ENCODE peak calls at places on chromosome 21, in nine cellular contexts. One of them, this sample, is unnamed.

GRCh38 chr21:42749226-42749625 is 95.8 kb downstream of the PDE9A start:
- DNase-seq in mucosa of descending colon: no peak
- DNase-seq in hepatocyte: no peak
- DNase-seq in right lobe of liver: peak
- DNase-seq in tibial artery: no peak
- DNase-seq in A549: no peak
- DNase-seq in ovary: no peak
- DNase-seq in cardiac fibroblast: no peak
- DNase-seq in upper lobe of right lung: peak
- DNase-seq in this sample: no peak

GRCh38 chr21:34122047-34122446 is 48.7 kb downstream of the MRPS6 start:
- DNase-seq in mucosa of descending colon: peak
- DNase-seq in hepatocyte: no peak
- DNase-seq in right lobe of liver: no peak
- DNase-seq in tibial artery: no peak
- DNase-seq in A549: no peak
- DNase-seq in ovary: no peak
- DNase-seq in cardiac fibroblast: no peak
- DNase-seq in upper lobe of right lung: no peak
- DNase-seq in this sample: no peak

GRCh38 chr21:35215870-35216269 is 166.8 kb upstream of the RUNX1 start:
- DNase-seq in mucosa of descending colon: no peak
- DNase-seq in hepatocyte: no peak
- DNase-seq in right lobe of liver: no peak
- DNase-seq in tibial artery: no peak
- DNase-seq in A549: no peak
- DNase-seq in ovary: no peak
- DNase-seq in cardiac fibroblast: no peak
- DNase-seq in upper lobe of right lung: no peak
- DNase-seq in this sample: no peak

GRCh38 chr21:15015622-15016471 is 49.0 kb downstream of the NRIP1 start:
- DNase-seq in mucosa of descending colon: no peak
- DNase-seq in hepatocyte: no peak
- DNase-seq in right lobe of liver: no peak
- DNase-seq in tibial artery: no peak
- DNase-seq in A549: peak
- DNase-seq in ovary: no peak
- DNase-seq in cardiac fibroblast: peak
- DNase-seq in upper lobe of right lung: no peak
- DNase-seq in this sample: peak

GRCh38 chr21:29261555-29262540 is 36.9 kb upstream of the BACH1 start:
- DNase-seq in mucosa of descending colon: no peak
- DNase-seq in hepatocyte: no peak
- DNase-seq in right lobe of liver: no peak
- DNase-seq in tibial artery: no peak
- DNase-seq in A549: no peak
- DNase-seq in ovary: no peak
- DNase-seq in cardiac fibroblast: no peak
- DNase-seq in upper lobe of right lung: no peak
- DNase-seq in this sample: no peak

GRCh38 chr21:42440187-42440792 is 36.6 kb downstream of the UBASH3A start:
- DNase-seq in mucosa of descending colon: no peak
- DNase-seq in hepatocyte: no peak
- DNase-seq in right lobe of liver: no peak
- DNase-seq in tibial artery: no peak
- DNase-seq in A549: no peak
- DNase-seq in ovary: no peak
- DNase-seq in cardiac fibroblast: no peak
- DNase-seq in upper lobe of right lung: no peak
- DNase-seq in this sample: no peak

GRCh38 chr21:27700974-27701614 is 734.2 kb upstream of the ADAMTS5 start:
- DNase-seq in mucosa of descending colon: peak
- DNase-seq in hepatocyte: peak
- DNase-seq in right lobe of liver: peak
- DNase-seq in tibial artery: peak
- DNase-seq in A549: peak
- DNase-seq in ovary: peak
- DNase-seq in cardiac fibroblast: peak
- DNase-seq in upper lobe of right lung: peak
- DNase-seq in this sample: peak

GRCh38 chr21:34029724-34030528 is 43.5 kb upstream of the MRPS6 start:
- DNase-seq in mucosa of descending colon: peak
- DNase-seq in hepatocyte: peak
- DNase-seq in right lobe of liver: no peak
- DNase-seq in tibial artery: no peak
- DNase-seq in A549: peak
- DNase-seq in ovary: no peak
- DNase-seq in cardiac fibroblast: peak
- DNase-seq in upper lobe of right lung: no peak
- DNase-seq in this sample: no peak

DNA sequence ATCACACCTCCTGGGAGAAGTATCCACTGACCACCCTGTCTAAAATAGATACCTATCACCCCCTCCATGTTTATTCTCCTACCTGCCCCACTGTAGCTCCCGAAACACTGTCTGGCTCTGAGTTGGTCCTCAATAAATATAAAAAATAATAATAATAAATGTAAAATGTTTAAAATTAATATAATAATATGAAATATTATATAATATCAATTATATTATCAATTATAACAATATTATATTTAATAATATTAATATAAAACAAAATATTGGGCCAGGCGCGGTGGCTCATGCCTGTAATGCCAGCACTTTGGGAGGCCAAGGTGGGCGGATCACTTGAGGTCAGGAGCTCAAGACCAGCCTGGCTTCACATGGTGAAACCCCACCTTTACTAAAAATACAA is 52.3 kb upstream of the TIAM1 start:
- DNase-seq in mucosa of descending colon: no peak
- DNase-seq in hepatocyte: no peak
- DNase-seq in right lobe of liver: no peak
- DNase-seq in tibial artery: no peak
- DNase-seq in A549: no peak
- DNase-seq in ovary: no peak
- DNase-seq in cardiac fibroblast: no peak
- DNase-seq in upper lobe of right lung: no peak
- DNase-seq in this sample: no peak
- TF ChIP-seq CTCF in mucosa of descending colon: no peak
- TF ChIP-seq CTCF in hepatocyte: no peak
- TF ChIP-seq CTCF in right lobe of liver: no peak
- TF ChIP-seq CTCF in tibial artery: no peak
- TF ChIP-seq CTCF in A549: no peak
- TF ChIP-seq CTCF in ovary: no peak
- TF ChIP-seq CTCF in cardiac fibroblast: no peak
- TF ChIP-seq CTCF in upper lobe of right lung: no peak
- TF ChIP-seq CTCF in this sample: no peak

GRCh38 chr21:45992311-45993209 is 11.0 kb downstream of the COL6A1 start:
- DNase-seq in mucosa of descending colon: peak
- DNase-seq in hepatocyte: no peak
- DNase-seq in right lobe of liver: peak
- DNase-seq in tibial artery: peak
- DNase-seq in A549: no peak
- DNase-seq in ovary: peak
- DNase-seq in cardiac fibroblast: no peak
- DNase-seq in upper lobe of right lung: peak
- DNase-seq in this sample: no peak

GRCh38 chr21:45994086-45994661 is 12.6 kb downstream of the COL6A1 start:
- DNase-seq in mucosa of descending colon: no peak
- DNase-seq in hepatocyte: no peak
- DNase-seq in right lobe of liver: peak
- DNase-seq in tibial artery: peak
- DNase-seq in A549: no peak
- DNase-seq in ovary: peak
- DNase-seq in cardiac fibroblast: no peak
- DNase-seq in upper lobe of right lung: peak
- DNase-seq in this sample: no peak

GRCh38 chr21:45994738-45995685 is 13.4 kb downstream of the COL6A1 start:
- DNase-seq in mucosa of descending colon: no peak
- DNase-seq in hepatocyte: no peak
- DNase-seq in right lobe of liver: no peak
- DNase-seq in tibial artery: no peak
- DNase-seq in A549: no peak
- DNase-seq in ovary: peak
- DNase-seq in cardiac fibroblast: no peak
- DNase-seq in upper lobe of right lung: peak
- DNase-seq in this sample: no peak

GRCh38 chr21:45991606-45992301 is 10.2 kb downstream of the COL6A1 start:
- DNase-seq in mucosa of descending colon: no peak
- DNase-seq in hepatocyte: no peak
- DNase-seq in right lobe of liver: no peak
- DNase-seq in tibial artery: peak
- DNase-seq in A549: no peak
- DNase-seq in ovary: peak
- DNase-seq in cardiac fibroblast: no peak
- DNase-seq in upper lobe of right lung: peak
- DNase-seq in this sample: no peak

GRCh38 chr21:45993210-45994085 is 11.9 kb downstream of the COL6A1 start:
- DNase-seq in mucosa of descending colon: no peak
- DNase-seq in hepatocyte: no peak
- DNase-seq in right lobe of liver: peak
- DNase-seq in tibial artery: peak
- DNase-seq in A549: no peak
- DNase-seq in ovary: peak
- DNase-seq in cardiac fibroblast: no peak
- DNase-seq in upper lobe of right lung: peak
- DNase-seq in this sample: no peak
- H3K4me3 ChIP-seq in mucosa of descending colon: no peak
- H3K4me3 ChIP-seq in hepatocyte: no peak
- H3K4me3 ChIP-seq in right lobe of liver: no peak
- H3K4me3 ChIP-seq in tibial artery: no peak
- H3K4me3 ChIP-seq in A549: no peak
- H3K4me3 ChIP-seq in ovary: no peak
- H3K4me3 ChIP-seq in cardiac fibroblast: no peak
- H3K4me3 ChIP-seq in upper lobe of right lung: no peak
- H3K4me3 ChIP-seq in this sample: no peak

GRCh38 chr21:25909341-25909740 is 174.6 kb downstream of the GABPA start:
- DNase-seq in mucosa of descending colon: no peak
- DNase-seq in hepatocyte: no peak
- DNase-seq in right lobe of liver: no peak
- DNase-seq in tibial artery: no peak
- DNase-seq in A549: no peak
- DNase-seq in ovary: no peak
- DNase-seq in cardiac fibroblast: no peak
- DNase-seq in upper lobe of right lung: no peak
- DNase-seq in this sample: no peak

GRCh38 chr21:25912402-25912746 is 177.6 kb downstream of the GABPA start:
- DNase-seq in mucosa of descending colon: no peak
- DNase-seq in hepatocyte: no peak
- DNase-seq in right lobe of liver: no peak
- DNase-seq in tibial artery: no peak
- DNase-seq in A549: no peak
- DNase-seq in ovary: no peak
- DNase-seq in cardiac fibroblast: no peak
- DNase-seq in upper lobe of right lung: no peak
- DNase-seq in this sample: no peak

GRCh38 chr21:25910809-25911208 is 176.0 kb downstream of the GABPA start:
- DNase-seq in mucosa of descending colon: no peak
- DNase-seq in hepatocyte: no peak
- DNase-seq in right lobe of liver: no peak
- DNase-seq in tibial artery: no peak
- DNase-seq in A549: no peak
- DNase-seq in ovary: no peak
- DNase-seq in cardiac fibroblast: no peak
- DNase-seq in upper lobe of right lung: no peak
- DNase-seq in this sample: no peak

GRCh38 chr21:25913488-25913887 is 178.7 kb downstream of the GABPA start:
- DNase-seq in mucosa of descending colon: no peak
- DNase-seq in hepatocyte: no peak
- DNase-seq in right lobe of liver: no peak
- DNase-seq in tibial artery: no peak
- DNase-seq in A549: no peak
- DNase-seq in ovary: no peak
- DNase-seq in cardiac fibroblast: no peak
- DNase-seq in upper lobe of right lung: no peak
- DNase-seq in this sample: no peak

DNA sequence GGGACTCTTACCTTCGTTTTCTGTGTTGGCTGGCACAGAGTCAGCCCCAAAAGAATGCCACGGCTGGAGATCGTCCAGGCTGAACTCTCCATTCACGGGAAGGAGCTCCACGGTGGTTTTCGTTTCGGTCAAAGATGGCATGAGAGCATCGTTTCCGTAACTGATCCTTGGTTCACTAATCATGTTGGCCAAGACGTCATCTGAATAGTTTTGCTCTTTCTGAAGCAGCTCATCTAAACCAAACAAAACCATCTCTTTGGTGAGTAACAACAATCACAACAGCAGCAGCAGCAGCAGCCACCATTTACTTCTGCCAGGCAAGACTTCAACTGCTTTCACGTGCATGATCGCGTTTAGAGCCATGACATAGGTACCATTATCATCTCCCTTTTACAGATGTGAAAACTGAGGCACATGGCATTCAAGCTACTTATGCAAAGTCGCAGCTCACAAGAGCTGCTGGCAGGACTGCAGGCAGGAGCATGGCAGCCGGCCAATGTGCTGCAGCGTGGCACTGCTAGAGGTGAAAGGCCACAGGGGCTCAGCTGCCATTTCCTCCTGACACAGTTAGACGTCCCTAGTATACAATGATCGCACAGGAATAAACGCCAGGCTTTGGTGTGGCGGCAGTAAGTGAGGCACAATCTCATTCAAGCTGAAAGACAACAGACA is 177.1 kb downstream of the GABPA start:
- DNase-seq in mucosa of descending colon: peak
- DNase-seq in hepatocyte: no peak
- DNase-seq in right lobe of liver: peak
- DNase-seq in tibial artery: no peak
- DNase-seq in A549: no peak
- DNase-seq in ovary: no peak
- DNase-seq in cardiac fibroblast: no peak
- DNase-seq in upper lobe of right lung: no peak
- DNase-seq in this sample: no peak
- TF ChIP-seq CTCF in mucosa of descending colon: no peak
- TF ChIP-seq CTCF in hepatocyte: no peak
- TF ChIP-seq CTCF in right lobe of liver: no peak
- TF ChIP-seq CTCF in tibial artery: no peak
- TF ChIP-seq CTCF in A549: no peak
- TF ChIP-seq CTCF in ovary: no peak
- TF ChIP-seq CTCF in cardiac fibroblast: no peak
- TF ChIP-seq CTCF in upper lobe of right lung: no peak
- TF ChIP-seq CTCF in this sample: no peak

GRCh38 chr21:39086547-39086946 is 96.7 kb downstream of the PSMG1 start:
- DNase-seq in mucosa of descending colon: no peak
- DNase-seq in hepatocyte: no peak
- DNase-seq in right lobe of liver: no peak
- DNase-seq in tibial artery: no peak
- DNase-seq in A549: no peak
- DNase-seq in ovary: no peak
- DNase-seq in cardiac fibroblast: no peak
- DNase-seq in upper lobe of right lung: no peak
- DNase-seq in this sample: no peak

GRCh38 chr21:39088831-39089380 is 94.3 kb downstream of the PSMG1 start:
- DNase-seq in mucosa of descending colon: no peak
- DNase-seq in hepatocyte: no peak
- DNase-seq in right lobe of liver: no peak
- DNase-seq in tibial artery: peak
- DNase-seq in A549: peak
- DNase-seq in ovary: no peak
- DNase-seq in cardiac fibroblast: peak
- DNase-seq in upper lobe of right lung: no peak
- DNase-seq in this sample: no peak

GRCh38 chr21:39085843-39086415 is 97.3 kb downstream of the PSMG1 start:
- DNase-seq in mucosa of descending colon: no peak
- DNase-seq in hepatocyte: no peak
- DNase-seq in right lobe of liver: no peak
- DNase-seq in tibial artery: no peak
- DNase-seq in A549: no peak
- DNase-seq in ovary: no peak
- DNase-seq in cardiac fibroblast: no peak
- DNase-seq in upper lobe of right lung: no peak
- DNase-seq in this sample: no peak

GRCh38 chr21:39087976-39088370 is 95.3 kb downstream of the PSMG1 start:
- DNase-seq in mucosa of descending colon: no peak
- DNase-seq in hepatocyte: no peak
- DNase-seq in right lobe of liver: no peak
- DNase-seq in tibial artery: no peak
- DNase-seq in A549: no peak
- DNase-seq in ovary: no peak
- DNase-seq in cardiac fibroblast: no peak
- DNase-seq in upper lobe of right lung: no peak
- DNase-seq in this sample: no peak

GRCh38 chr21:39087238-39087975 is 95.8 kb downstream of the PSMG1 start:
- DNase-seq in mucosa of descending colon: no peak
- DNase-seq in hepatocyte: no peak
- DNase-seq in right lobe of liver: no peak
- DNase-seq in tibial artery: no peak
- DNase-seq in A549: no peak
- DNase-seq in ovary: no peak
- DNase-seq in cardiac fibroblast: no peak
- DNase-seq in upper lobe of right lung: no peak
- DNase-seq in this sample: no peak
- H3K4me3 ChIP-seq in mucosa of descending colon: no peak
- H3K4me3 ChIP-seq in hepatocyte: no peak
- H3K4me3 ChIP-seq in right lobe of liver: no peak
- H3K4me3 ChIP-seq in tibial artery: peak
- H3K4me3 ChIP-seq in A549: no peak
- H3K4me3 ChIP-seq in ovary: no peak
- H3K4me3 ChIP-seq in cardiac fibroblast: no peak
- H3K4me3 ChIP-seq in upper lobe of right lung: no peak
- H3K4me3 ChIP-seq in this sample: no peak